ENCODE peak calls at places on chromosomes 3 and 15, in six cellular contexts. One of them, this sample, is unnamed.

GRCh38 chr3:128430276-128430675 is 36.4 kb downstream of the DNAJB8 start:
- DNase-seq in A549: no peak
- DNase-seq in CD4-positive, alpha-beta memory T cell: no peak
- DNase-seq in fibroblast of mammary gland: no peak
- DNase-seq in AG09309: no peak
- DNase-seq in bronchial epithelial cell: no peak
- DNase-seq in this sample: no peak

GRCh38 chr3:131551761-131552160 is 49.0 kb upstream of the MRPL3 start:
- DNase-seq in fibroblast of mammary gland: no peak
- DNase-seq in bronchial epithelial cell: peak
- DNase-seq in CD4-positive, alpha-beta memory T cell: no peak
- DNase-seq in A549: no peak
- DNase-seq in AG09309: no peak
- DNase-seq in this sample: no peak

GRCh38 chr3:18223591-18224338 is 201.4 kb downstream of the SATB1 start:
- DNase-seq in bronchial epithelial cell: no peak
- DNase-seq in A549: no peak
- DNase-seq in AG09309: no peak
- DNase-seq in CD4-positive, alpha-beta memory T cell: no peak
- DNase-seq in fibroblast of mammary gland: no peak
- DNase-seq in this sample: peak

GRCh38 chr15:67691450-67691849 is 133.9 kb upstream of the SKOR1 start:
- DNase-seq in AG09309: no peak
- DNase-seq in bronchial epithelial cell: no peak
- DNase-seq in A549: no peak
- DNase-seq in fibroblast of mammary gland: no peak
- DNase-seq in CD4-positive, alpha-beta memory T cell: no peak
- DNase-seq in this sample: no peak

GRCh38 chr3:124881976-124882697 is 5.0 kb downstream of the ITGB5 start:
- DNase-seq in A549: no peak
- DNase-seq in fibroblast of mammary gland: no peak
- DNase-seq in CD4-positive, alpha-beta memory T cell: no peak
- DNase-seq in AG09309: no peak
- DNase-seq in bronchial epithelial cell: no peak
- DNase-seq in this sample: no peak

GRCh38 chr3:27678234-27678633 is 43.9 kb downstream of the EOMES start:
- DNase-seq in A549: no peak
- DNase-seq in fibroblast of mammary gland: no peak
- DNase-seq in bronchial epithelial cell: no peak
- DNase-seq in CD4-positive, alpha-beta memory T cell: no peak
- DNase-seq in AG09309: no peak
- DNase-seq in this sample: no peak

GRCh38 chr15:92624401-92624991 is 31.1 kb downstream of the FAM174B start:
- DNase-seq in bronchial epithelial cell: no peak
- DNase-seq in CD4-positive, alpha-beta memory T cell: no peak
- DNase-seq in AG09309: no peak
- DNase-seq in fibroblast of mammary gland: no peak
- DNase-seq in A549: no peak
- DNase-seq in this sample: no peak

GRCh38 chr3:64266065-64266874 is 41.0 kb upstream of the PRICKLE2 start:
- DNase-seq in AG09309: peak
- DNase-seq in bronchial epithelial cell: peak
- DNase-seq in CD4-positive, alpha-beta memory T cell: no peak
- DNase-seq in A549: peak
- DNase-seq in fibroblast of mammary gland: peak
- DNase-seq in this sample: no peak

GRCh38 chr3:177284383-177284881 is 87.2 kb upstream of the TBL1XR1 start:
- DNase-seq in AG09309: no peak
- DNase-seq in bronchial epithelial cell: peak
- DNase-seq in fibroblast of mammary gland: peak
- DNase-seq in CD4-positive, alpha-beta memory T cell: peak
- DNase-seq in A549: peak
- DNase-seq in this sample: peak

GRCh38 chr15:66744610-66745279 is 42.7 kb downstream of the SMAD6 start:
- DNase-seq in AG09309: no peak
- DNase-seq in fibroblast of mammary gland: no peak
- DNase-seq in bronchial epithelial cell: no peak
- DNase-seq in CD4-positive, alpha-beta memory T cell: no peak
- DNase-seq in A549: peak
- DNase-seq in this sample: no peak

DNA sequence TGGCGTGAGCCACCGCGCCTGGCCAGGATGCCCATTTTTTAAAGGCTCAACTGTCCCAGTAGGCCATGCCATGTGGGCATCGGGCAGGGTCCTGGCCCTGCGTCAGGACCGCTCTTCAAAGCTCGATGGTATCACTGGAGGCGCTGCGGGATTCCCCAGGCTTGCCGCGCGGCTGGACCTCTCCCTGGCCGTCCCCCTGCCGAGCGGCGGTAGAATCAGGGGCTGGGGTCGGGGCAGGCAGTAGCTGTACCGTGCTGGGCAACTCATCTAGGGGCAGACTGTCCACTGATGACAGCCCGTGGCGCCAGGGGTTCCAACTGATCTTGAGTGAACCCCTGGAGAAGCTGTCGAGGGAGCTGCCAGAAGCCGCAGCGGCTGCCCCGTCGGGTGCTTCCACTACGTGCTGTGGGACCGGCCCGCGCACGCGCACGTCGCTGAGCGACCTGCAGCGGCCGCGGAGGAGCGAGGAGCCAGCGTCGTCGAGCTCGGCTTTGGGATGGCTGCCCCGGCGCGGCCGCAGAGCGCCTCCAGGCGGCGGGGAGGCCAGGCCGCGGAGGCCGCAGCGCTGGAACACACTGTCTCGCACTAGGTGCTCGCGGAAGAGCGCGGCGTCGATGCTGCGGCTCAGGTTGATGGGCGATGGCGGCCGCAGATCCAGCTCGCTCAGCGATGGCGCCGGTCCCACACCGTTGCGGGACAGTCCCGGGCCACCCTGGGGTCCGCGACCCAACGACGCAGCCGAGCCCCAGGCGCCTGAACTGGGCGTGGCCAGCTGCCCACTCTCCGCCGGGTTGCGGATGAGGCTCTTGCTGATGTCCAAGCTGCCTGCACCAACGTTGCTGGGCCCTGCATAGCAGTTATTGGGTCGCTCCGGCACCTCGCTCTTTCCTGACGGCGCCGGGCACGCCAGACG is 5.8 kb downstream of the PRRT3 start:
- DNase-seq in AG09309: peak
- DNase-seq in fibroblast of mammary gland: peak
- DNase-seq in CD4-positive, alpha-beta memory T cell: peak
- DNase-seq in A549: peak
- DNase-seq in bronchial epithelial cell: peak
- DNase-seq in this sample: no peak
- H3K4me3 ChIP-seq in AG09309: peak
- H3K4me3 ChIP-seq in fibroblast of mammary gland: peak
- H3K4me3 ChIP-seq in CD4-positive, alpha-beta memory T cell: no peak
- H3K4me3 ChIP-seq in A549: peak
- H3K4me3 ChIP-seq in bronchial epithelial cell: peak
- H3K4me3 ChIP-seq in this sample: no peak

GRCh38 chr3:14841836-14842235 is 23.1 kb downstream of the FGD5 start:
- DNase-seq in bronchial epithelial cell: no peak
- DNase-seq in AG09309: no peak
- DNase-seq in A549: no peak
- DNase-seq in CD4-positive, alpha-beta memory T cell: no peak
- DNase-seq in fibroblast of mammary gland: no peak
- DNase-seq in this sample: no peak

GRCh38 chr3:14837188-14837587 is 18.4 kb downstream of the FGD5 start:
- DNase-seq in bronchial epithelial cell: no peak
- DNase-seq in CD4-positive, alpha-beta memory T cell: no peak
- DNase-seq in fibroblast of mammary gland: no peak
- DNase-seq in A549: no peak
- DNase-seq in AG09309: no peak
- DNase-seq in this sample: no peak

GRCh38 chr3:14842277-14842676 is 23.5 kb downstream of the FGD5 start:
- DNase-seq in AG09309: no peak
- DNase-seq in CD4-positive, alpha-beta memory T cell: no peak
- DNase-seq in fibroblast of mammary gland: no peak
- DNase-seq in A549: no peak
- DNase-seq in bronchial epithelial cell: no peak
- DNase-seq in this sample: no peak

GRCh38 chr3:14837864-14838263 is 19.1 kb downstream of the FGD5 start:
- DNase-seq in bronchial epithelial cell: no peak
- DNase-seq in AG09309: no peak
- DNase-seq in CD4-positive, alpha-beta memory T cell: no peak
- DNase-seq in fibroblast of mammary gland: peak
- DNase-seq in A549: no peak
- DNase-seq in this sample: no peak

DNA sequence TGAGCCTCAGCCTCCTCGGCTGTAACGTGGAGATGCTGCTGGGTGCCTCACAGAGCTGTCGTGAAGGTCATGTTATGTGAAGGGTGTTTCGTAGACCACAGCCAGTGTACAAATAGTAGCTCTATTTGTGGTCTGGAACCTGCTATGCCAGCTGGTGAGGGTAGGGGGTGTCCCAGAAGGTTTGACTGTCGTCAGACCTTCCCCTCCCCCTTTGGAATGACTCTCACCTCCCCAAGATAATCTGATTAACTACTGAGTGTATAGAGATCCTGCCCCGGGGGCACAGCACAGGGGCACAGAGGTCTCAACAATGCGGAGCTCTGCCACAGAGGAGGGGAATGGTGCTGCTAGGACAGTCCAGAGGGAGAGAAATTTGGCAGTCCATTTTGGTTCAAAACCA is 20.5 kb downstream of the FGD5 start:
- DNase-seq in A549: no peak
- DNase-seq in CD4-positive, alpha-beta memory T cell: no peak
- DNase-seq in bronchial epithelial cell: no peak
- DNase-seq in AG09309: no peak
- DNase-seq in fibroblast of mammary gland: no peak
- DNase-seq in this sample: no peak
- H3K4me3 ChIP-seq in A549: no peak
- H3K4me3 ChIP-seq in CD4-positive, alpha-beta memory T cell: no peak
- H3K4me3 ChIP-seq in bronchial epithelial cell: no peak
- H3K4me3 ChIP-seq in AG09309: no peak
- H3K4me3 ChIP-seq in fibroblast of mammary gland: no peak
- H3K4me3 ChIP-seq in this sample: no peak

GRCh38 chr3:78799681-78800080 is 968.1 kb downstream of the ROBO1 start:
- DNase-seq in CD4-positive, alpha-beta memory T cell: no peak
- DNase-seq in A549: no peak
- DNase-seq in bronchial epithelial cell: peak
- DNase-seq in AG09309: no peak
- DNase-seq in fibroblast of mammary gland: peak
- DNase-seq in this sample: no peak
- H3K4me3 ChIP-seq in CD4-positive, alpha-beta memory T cell: no peak
- H3K4me3 ChIP-seq in A549: no peak
- H3K4me3 ChIP-seq in bronchial epithelial cell: no peak
- H3K4me3 ChIP-seq in AG09309: no peak
- H3K4me3 ChIP-seq in fibroblast of mammary gland: no peak
- H3K4me3 ChIP-seq in this sample: no peak

GRCh38 chr3:195003893-195004289 is 267.1 kb downstream of the XXYLT1 start:
- DNase-seq in CD4-positive, alpha-beta memory T cell: no peak
- DNase-seq in A549: no peak
- DNase-seq in fibroblast of mammary gland: no peak
- DNase-seq in bronchial epithelial cell: no peak
- DNase-seq in AG09309: no peak
- DNase-seq in this sample: no peak

GRCh38 chr3:195004512-195005250 is 266.3 kb downstream of the XXYLT1 start:
- DNase-seq in fibroblast of mammary gland: no peak
- DNase-seq in bronchial epithelial cell: no peak
- DNase-seq in AG09309: no peak
- DNase-seq in A549: no peak
- DNase-seq in CD4-positive, alpha-beta memory T cell: no peak
- DNase-seq in this sample: no peak

GRCh38 chr3:195001261-195001660 is 269.7 kb downstream of the XXYLT1 start:
- DNase-seq in fibroblast of mammary gland: no peak
- DNase-seq in CD4-positive, alpha-beta memory T cell: no peak
- DNase-seq in bronchial epithelial cell: no peak
- DNase-seq in A549: no peak
- DNase-seq in AG09309: no peak
- DNase-seq in this sample: no peak

GRCh38 chr3:195003006-195003892 is 267.7 kb downstream of the XXYLT1 start:
- DNase-seq in fibroblast of mammary gland: peak
- DNase-seq in bronchial epithelial cell: peak
- DNase-seq in CD4-positive, alpha-beta memory T cell: no peak
- DNase-seq in A549: no peak
- DNase-seq in AG09309: no peak
- DNase-seq in this sample: no peak

DNA sequence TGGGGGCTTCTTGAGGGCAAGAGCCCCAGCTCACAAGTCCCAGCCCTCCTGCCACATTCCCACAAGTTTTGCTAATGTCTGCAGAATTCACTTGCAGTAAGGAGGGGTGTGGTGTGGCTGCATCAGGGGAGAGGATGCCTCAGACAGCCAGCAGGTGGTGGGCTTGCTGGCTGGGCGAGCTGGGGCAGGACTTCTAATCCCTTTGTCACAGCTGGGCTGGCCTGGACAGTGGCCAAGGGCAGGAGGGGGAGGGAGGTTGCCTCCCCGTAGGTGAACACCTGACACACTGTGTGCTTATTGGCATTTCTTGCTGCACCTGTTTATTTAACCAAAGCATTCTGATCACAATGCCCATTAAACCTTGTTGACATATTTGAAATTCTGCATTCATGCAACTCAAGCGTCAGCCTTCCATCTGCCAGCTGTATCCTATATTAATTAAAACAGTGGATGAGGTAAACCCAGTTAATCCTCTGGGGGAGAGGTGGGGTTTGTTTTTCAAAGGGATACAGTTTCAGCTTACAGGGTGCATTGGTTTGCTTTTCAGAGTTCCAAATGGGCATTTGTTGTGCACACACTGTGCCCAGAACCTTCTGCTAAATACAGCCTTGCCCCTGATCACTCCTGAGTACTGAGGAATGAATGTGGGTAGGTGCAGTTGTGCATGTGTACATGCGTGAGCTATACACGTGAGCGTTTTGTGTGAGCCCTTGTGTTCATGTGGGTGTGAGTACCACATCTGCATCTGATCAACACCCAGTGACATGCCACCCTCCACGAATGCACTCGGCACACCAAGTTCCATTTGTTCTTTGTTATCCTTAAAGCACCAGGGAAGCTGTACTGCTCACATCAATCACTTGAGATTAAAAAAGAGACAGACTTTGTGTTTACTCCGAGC is 268.7 kb downstream of the XXYLT1 start:
- DNase-seq in CD4-positive, alpha-beta memory T cell: no peak
- DNase-seq in bronchial epithelial cell: peak
- DNase-seq in AG09309: no peak
- DNase-seq in A549: peak
- DNase-seq in fibroblast of mammary gland: peak
- DNase-seq in this sample: peak
- H3K4me3 ChIP-seq in CD4-positive, alpha-beta memory T cell: no peak
- H3K4me3 ChIP-seq in bronchial epithelial cell: no peak
- H3K4me3 ChIP-seq in AG09309: no peak
- H3K4me3 ChIP-seq in A549: no peak
- H3K4me3 ChIP-seq in fibroblast of mammary gland: no peak
- H3K4me3 ChIP-seq in this sample: no peak

GRCh38 chr15:82874961-82875360 is 65.5 kb downstream of the WHAMM start:
- DNase-seq in bronchial epithelial cell: no peak
- DNase-seq in AG09309: no peak
- DNase-seq in CD4-positive, alpha-beta memory T cell: no peak
- DNase-seq in A549: no peak
- DNase-seq in fibroblast of mammary gland: no peak
- DNase-seq in this sample: no peak
- H3K4me3 ChIP-seq in bronchial epithelial cell: no peak
- H3K4me3 ChIP-seq in AG09309: no peak
- H3K4me3 ChIP-seq in CD4-positive, alpha-beta memory T cell: no peak
- H3K4me3 ChIP-seq in A549: no peak
- H3K4me3 ChIP-seq in fibroblast of mammary gland: no peak
- H3K4me3 ChIP-seq in this sample: no peak

DNA sequence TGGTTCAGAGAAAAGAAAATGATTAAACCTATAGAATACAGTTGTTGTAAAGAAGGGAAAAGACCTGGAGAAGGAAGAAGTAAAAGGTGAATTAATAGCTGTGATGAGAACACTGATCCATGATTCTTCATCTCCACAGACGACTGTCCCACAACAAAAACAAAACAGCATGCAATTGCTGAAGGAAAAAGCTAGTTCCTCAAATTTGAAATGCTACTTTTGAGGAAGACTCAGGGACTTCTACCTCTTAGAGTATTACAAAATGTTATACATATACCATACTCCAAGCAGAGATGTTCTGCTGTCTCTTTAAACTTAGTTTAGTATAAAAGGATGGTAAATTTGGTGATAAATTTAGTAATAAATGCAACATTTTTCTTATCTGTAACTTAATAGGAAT is 21.5 kb downstream of the ALCAM start:
- DNase-seq in fibroblast of mammary gland: no peak
- DNase-seq in A549: no peak
- DNase-seq in bronchial epithelial cell: no peak
- DNase-seq in CD4-positive, alpha-beta memory T cell: no peak
- DNase-seq in AG09309: no peak
- DNase-seq in this sample: no peak
- H3K4me3 ChIP-seq in fibroblast of mammary gland: no peak
- H3K4me3 ChIP-seq in A549: no peak
- H3K4me3 ChIP-seq in bronchial epithelial cell: no peak
- H3K4me3 ChIP-seq in CD4-positive, alpha-beta memory T cell: no peak
- H3K4me3 ChIP-seq in AG09309: no peak
- H3K4me3 ChIP-seq in this sample: no peak